ENCODE peak calls at places on chromosomes 13 and 19, in four cellular contexts. Q is GM13977, D is astrocyte of the spinal cord, O is GM10248. P is an unnamed sample.

GRCh38 chr13:26508885-26509284 is 48.6 kb upstream of the WASF3 start:
- DNase-seq in Q (no peak), D (peak), O (no peak), P (no peak)

GRCh38 chr13:27375686-27376326 is 48.6 kb upstream of the GTF3A start:
- DNase-seq in Q (peak), D (peak), O (peak), P (no peak)

GRCh38 chr19:35439921-35440320 is 8.1 kb upstream of the FFAR2 start:
- DNase-seq in Q (no peak), D (no peak), O (no peak), P (no peak)

GRCh38 chr19:10043286-10043927 is 30.1 kb downstream of the RDH8 start:
- DNase-seq in Q (no peak), D (peak), O (no peak), P (no peak)

GRCh38 chr13:73092831-73093230 is 34.0 kb downstream of the KLF5 start:
- DNase-seq in Q (no peak), D (no peak), O (no peak), P (no peak)

GRCh38 chr13:112774448-112774792 is 84.6 kb downstream of the ATP11A start:
- DNase-seq in Q (no peak), D (no peak), O (no peak), P (no peak)

GRCh38 chr13:26943748-26944147 is 183.2 kb upstream of the GPR12 start:
- DNase-seq in Q (no peak), D (no peak), O (no peak), P (no peak)

GRCh38 chr13:113995051-113995601 is 21.2 kb upstream of the C13orf46 start:
- DNase-seq in Q (no peak), D (no peak), O (no peak), P (peak)

GRCh38 chr19:37966211-37967072 is 59.4 kb downstream of the SIPA1L3 start:
- DNase-seq in Q (no peak), D (peak), O (no peak), P (no peak)

GRCh38 chr13:36973009-36973408 is 26.1 kb downstream of the ALG5 start:
- DNase-seq in Q (no peak), D (no peak), O (no peak), P (no peak)

GRCh38 chr19:50434525-50434924 is 1.8 kb downstream of the MYBPC2 start:
- DNase-seq in Q (no peak), D (no peak), O (no peak), P (no peak)

GRCh38 chr13:98878421-98879126 is 99.3 kb downstream of the DOCK9 start:
- DNase-seq in Q (no peak), D (no peak), O (no peak), P (no peak)

GRCh38 chr19:17902701-17903100 is 30.1 kb upstream of the CCDC124 start:
- DNase-seq in Q (no peak), D (peak), O (no peak), P (no peak)

GRCh38 chr19:53182202-53182601 is 11.0 kb downstream of the ZNF665 start:
- DNase-seq in Q (no peak), D (peak), O (no peak), P (no peak)

GRCh38 chr19:16615788-16616187 is 12.2 kb downstream of the MED26 start:
- DNase-seq in Q (peak), D (no peak), O (no peak), P (no peak)

GRCh38 chr19:45767881-45768643 is 990 bp downstream of the SIX5 start:
- DNase-seq in Q (peak), D (peak), O (peak), P (no peak)

GRCh38 chr13:71218960-71219359 is 648.0 kb downstream of the DACH1 start:
- DNase-seq in Q (no peak), D (no peak), O (no peak), P (no peak)

GRCh38 chr19:2041436-2041685 is 9.7 kb downstream of the MKNK2 start:
- DNase-seq in Q (no peak), D (no peak), O (no peak), P (no peak)

GRCh38 chr19:18895038-18895827 is 725 bp downstream of the CERS1 start:
- DNase-seq in Q (peak), D (peak), O (no peak), P (no peak)

GRCh38 chr19:9735986-9736385 is 32.6 kb downstream of the ZNF846 start:
- DNase-seq in Q (no peak), D (no peak), O (no peak), P (no peak)

GRCh38 chr13:106467406-106468122 is 67.9 kb downstream of the EFNB2 start:
- DNase-seq in Q (no peak), D (no peak), O (no peak), P (no peak)

GRCh38 chr13:114101325-114101821 is 31.1 kb downstream of the RASA3 start:
- DNase-seq in Q (no peak), D (no peak), O (no peak), P (no peak)

GRCh38 chr19:24060687-24061356 is 26.2 kb upstream of the ZNF254 start:
- DNase-seq in Q (no peak), D (no peak), O (no peak), P (no peak)

GRCh38 chr19:2049741-2050348 is 1.2 kb downstream of the MKNK2 start:
- DNase-seq in Q (peak), D (peak), O (peak), P (no peak)

GRCh38 chr13:20924758-20925394 is 22.3 kb upstream of the XPO4 start:
- DNase-seq in Q (peak), D (peak), O (peak), P (peak)

GRCh38 chr19:45630463-45630862 is 8.7 kb downstream of the EML2 start:
- DNase-seq in Q (peak), D (peak), O (peak), P (no peak)

GRCh38 chr13:46146898-46147297 is 35.1 kb downstream of the LCP1 start:
- DNase-seq in Q (no peak), D (no peak), O (no peak), P (no peak)

GRCh38 chr13:93244141-93244917 is 17.7 kb downstream of the GPC6 start:
- DNase-seq in Q (no peak), D (peak), O (no peak), P (no peak)

GRCh38 chr13:93977986-93978385 is 501.5 kb downstream of the DCT start:
- DNase-seq in Q (no peak), D (no peak), O (no peak), P (no peak)

GRCh38 chr19:40231544-40232424 is 5.3 kb upstream of the CCNP start:
- DNase-seq in Q (no peak), D (no peak), O (no peak), P (no peak)

GRCh38 chr13:27252467-27252866 is 1.1 kb downstream of the RPL21 start:
- DNase-seq in Q (no peak), D (no peak), O (no peak), P (no peak)

GRCh38 chr13:92807343-92807742 is 419.3 kb upstream of the GPC6 start:
- DNase-seq in Q (no peak), D (peak), O (no peak), P (no peak)

GRCh38 chr19:3381701-3382372 is 15.5 kb downstream of the NFIC start:
- DNase-seq in Q (no peak), D (no peak), O (no peak), P (no peak)

GRCh38 chr19:58408152-58409009 is at the start of gene ZNF584:
- DNase-seq in Q (peak), D (peak), O (peak), P (peak)

GRCh38 chr13:35891973-35892441 is 239.2 kb downstream of the DCLK1 start:
- DNase-seq in Q (no peak), D (peak), O (no peak), P (no peak)

GRCh38 chr19:19591133-19591825 is 27.2 kb downstream of the PBX4 start:
- DNase-seq in Q (peak), D (peak), O (peak), P (no peak)

DNA sequence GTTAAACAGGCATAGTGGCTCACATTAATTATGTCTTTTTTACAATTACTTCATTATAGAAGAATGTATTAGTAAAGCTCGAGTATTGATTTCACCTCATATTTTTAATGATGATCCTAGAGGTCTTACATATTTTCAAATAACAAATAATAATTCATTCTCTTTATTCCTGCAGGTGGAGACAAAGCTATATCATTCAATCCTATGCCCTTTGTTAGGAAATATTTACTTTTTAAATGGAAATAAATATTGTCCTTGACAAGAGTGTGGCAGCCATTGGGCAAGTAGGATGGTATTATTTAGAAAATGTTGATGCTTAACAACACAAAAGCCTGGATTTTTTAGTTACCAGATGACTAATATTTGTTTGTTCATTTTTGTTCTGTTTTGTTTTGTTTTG is 127.6 kb downstream of the COG6 start:
- DNase-seq in Q (no peak), D (no peak), O (no peak), P (no peak)
- TF ChIP-seq CTCF in Q (no peak), D (no peak), O (no peak), P (peak)

GRCh38 chr13:111152836-111153235 is 37.7 kb downstream of the ARHGEF7 start:
- DNase-seq in Q (no peak), D (no peak), O (no peak), P (no peak)

GRCh38 chr13:111153977-111154332 is 38.8 kb downstream of the ARHGEF7 start:
- DNase-seq in Q (peak), D (no peak), O (peak), P (no peak)

GRCh38 chr13:111156421-111156820 is 41.3 kb downstream of the ARHGEF7 start:
- DNase-seq in Q (no peak), D (no peak), O (no peak), P (no peak)

GRCh38 chr13:111158136-111158805 is 43.2 kb downstream of the ARHGEF7 start:
- DNase-seq in Q (no peak), D (peak), O (no peak), P (no peak)

DNA sequence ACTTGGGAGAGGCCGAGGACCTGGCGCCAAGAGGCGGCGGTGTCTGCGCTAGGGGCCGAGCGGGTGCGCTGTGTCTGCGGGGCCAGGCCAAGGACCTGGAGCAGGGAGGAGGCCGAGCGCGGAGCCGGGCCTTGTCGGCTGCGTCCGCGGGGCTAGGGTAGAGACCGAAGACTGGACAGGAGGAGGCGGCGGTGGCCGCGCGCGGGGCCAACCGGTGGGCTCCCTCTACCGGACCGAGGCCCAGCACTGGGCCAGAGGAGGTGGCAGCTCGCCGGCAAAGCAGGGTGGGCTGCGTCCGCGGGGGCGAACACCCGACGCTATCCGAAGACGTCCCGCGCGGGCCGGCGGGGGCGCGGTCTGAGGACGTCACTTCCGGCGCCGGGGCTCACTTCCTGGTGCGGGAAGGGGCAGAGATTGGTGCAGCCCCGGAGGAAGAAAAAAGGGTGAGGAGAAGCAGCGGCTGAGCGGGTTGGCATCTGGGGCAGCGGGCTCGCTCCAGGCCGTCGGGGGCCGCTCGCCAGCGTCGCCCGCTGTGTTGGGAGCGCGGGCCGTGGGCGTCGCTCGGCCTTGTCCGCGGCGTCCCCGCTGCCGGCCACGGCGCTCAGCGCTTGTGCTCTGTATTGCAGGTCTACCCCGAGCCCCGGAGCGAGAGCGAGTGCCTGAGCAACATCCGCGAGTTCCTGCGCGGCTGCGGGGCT is 38.3 kb downstream of the ARHGEF7 start:
- DNase-seq in Q (peak), D (peak), O (peak), P (peak)
- TF ChIP-seq CTCF in Q (peak), D (peak), O (peak), P (no peak)

DNA sequence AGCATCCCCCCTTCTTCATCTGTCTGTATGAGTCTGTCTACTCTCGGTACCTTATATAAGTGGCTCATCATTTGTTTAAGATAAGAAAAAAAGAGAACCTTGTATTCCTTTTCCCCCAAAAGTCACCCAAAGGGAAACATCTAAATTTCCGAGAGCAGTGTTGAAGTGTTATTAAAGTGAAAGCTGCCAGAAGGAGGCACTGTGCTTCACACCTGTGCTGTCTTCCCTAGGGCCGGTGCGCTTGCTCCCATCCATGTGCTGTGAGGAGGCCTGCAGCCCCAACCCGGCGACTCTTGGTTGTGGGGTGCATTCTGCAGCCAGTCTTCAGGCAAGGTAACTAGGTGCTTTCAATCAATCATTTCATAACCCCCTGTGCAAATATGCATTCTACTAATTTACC is 97.5 kb downstream of the TNFRSF19 start:
- DNase-seq in Q (no peak), D (no peak), O (no peak), P (no peak)
- TF ChIP-seq CTCF in Q (peak), D (peak), O (peak), P (no peak)

GRCh38 chr13:47396915-47397314 is 500.1 kb upstream of the HTR2A start:
- DNase-seq in Q (no peak), D (no peak), O (no peak), P (no peak)

GRCh38 chr13:47397739-47398138 is 500.9 kb upstream of the HTR2A start:
- DNase-seq in Q (no peak), D (peak), O (no peak), P (no peak)

GRCh38 chr13:47399599-47399998 is 502.7 kb upstream of the HTR2A start:
- DNase-seq in Q (no peak), D (no peak), O (no peak), P (no peak)
- TF ChIP-seq CTCF in Q (no peak), D (no peak), O (no peak), P (no peak)

DNA sequence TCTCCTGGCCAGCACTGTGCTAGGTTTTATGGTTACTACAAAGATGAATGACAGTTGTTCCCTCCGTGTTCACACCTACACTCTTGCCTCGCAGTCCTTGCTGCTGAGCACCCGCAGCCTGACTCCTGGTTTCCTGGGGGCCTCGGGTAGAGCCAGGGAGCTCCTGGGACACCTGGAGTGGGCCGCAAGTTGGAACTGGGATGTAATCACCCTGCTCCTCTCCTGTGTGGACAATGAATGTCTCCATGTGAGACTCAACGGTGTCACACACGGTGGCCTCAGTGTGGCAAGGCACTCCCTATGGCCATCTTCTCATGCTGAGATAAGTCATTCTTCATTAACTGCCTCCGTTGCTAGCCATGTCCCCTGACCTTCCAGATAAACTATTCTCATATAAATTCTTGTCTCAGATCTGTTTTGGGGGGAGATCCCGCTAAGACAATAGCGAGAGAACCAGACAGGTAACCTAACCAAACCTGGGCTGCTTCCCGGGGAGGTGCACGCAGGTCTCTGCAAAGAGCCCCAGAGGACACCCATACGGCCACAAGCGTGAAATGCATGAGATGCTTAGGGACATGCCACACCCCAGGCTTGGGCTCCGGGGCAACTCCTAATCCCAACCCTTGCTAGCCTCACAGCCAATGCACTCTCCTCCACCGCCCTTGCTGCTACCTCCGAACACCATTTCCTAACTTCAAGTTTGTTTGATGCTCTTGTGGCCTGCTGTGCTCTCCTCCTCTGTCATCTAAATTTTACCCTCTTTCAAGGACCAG is 87.2 kb upstream of the IRS2 start:
- DNase-seq in Q (no peak), D (no peak), O (no peak), P (no peak)
- TF ChIP-seq CTCF in Q (no peak), D (no peak), O (no peak), P (no peak)

GRCh38 chr19:8695911-8696310 is 2.7 kb downstream of the ACTL9 start:
- DNase-seq in Q (no peak), D (no peak), O (no peak), P (no peak)

GRCh38 chr19:8698433-8699063 is at the start of gene ACTL9:
- DNase-seq in Q (no peak), D (no peak), O (no peak), P (no peak)

GRCh38 chr19:8696993-8697392 is 1.6 kb downstream of the ACTL9 start:
- DNase-seq in Q (no peak), D (no peak), O (no peak), P (no peak)

GRCh38 chr19:8699908-8700307 is 1.3 kb upstream of the ACTL9 start:
- DNase-seq in Q (no peak), D (no peak), O (no peak), P (no peak)

GRCh38 chr19:8697671-8698432 is 743 bp downstream of the ACTL9 start:
- DNase-seq in Q (no peak), D (no peak), O (no peak), P (no peak)
- TF ChIP-seq CTCF in Q (peak), D (peak), O (no peak), P (no peak)

GRCh38 chr19:44585371-44586141 is 27.8 kb upstream of the IGSF23 start:
- DNase-seq in Q (no peak), D (peak), O (no peak), P (no peak)

GRCh38 chr19:44579663-44580365 is 33.5 kb upstream of the IGSF23 start:
- DNase-seq in Q (no peak), D (no peak), O (no peak), P (no peak)

GRCh38 chr19:44580366-44580895 is 32.9 kb upstream of the IGSF23 start:
- DNase-seq in Q (no peak), D (no peak), O (no peak), P (no peak)

GRCh38 chr19:44581288-44581687 is 32.1 kb upstream of the IGSF23 start:
- DNase-seq in Q (no peak), D (no peak), O (no peak), P (no peak)

DNA sequence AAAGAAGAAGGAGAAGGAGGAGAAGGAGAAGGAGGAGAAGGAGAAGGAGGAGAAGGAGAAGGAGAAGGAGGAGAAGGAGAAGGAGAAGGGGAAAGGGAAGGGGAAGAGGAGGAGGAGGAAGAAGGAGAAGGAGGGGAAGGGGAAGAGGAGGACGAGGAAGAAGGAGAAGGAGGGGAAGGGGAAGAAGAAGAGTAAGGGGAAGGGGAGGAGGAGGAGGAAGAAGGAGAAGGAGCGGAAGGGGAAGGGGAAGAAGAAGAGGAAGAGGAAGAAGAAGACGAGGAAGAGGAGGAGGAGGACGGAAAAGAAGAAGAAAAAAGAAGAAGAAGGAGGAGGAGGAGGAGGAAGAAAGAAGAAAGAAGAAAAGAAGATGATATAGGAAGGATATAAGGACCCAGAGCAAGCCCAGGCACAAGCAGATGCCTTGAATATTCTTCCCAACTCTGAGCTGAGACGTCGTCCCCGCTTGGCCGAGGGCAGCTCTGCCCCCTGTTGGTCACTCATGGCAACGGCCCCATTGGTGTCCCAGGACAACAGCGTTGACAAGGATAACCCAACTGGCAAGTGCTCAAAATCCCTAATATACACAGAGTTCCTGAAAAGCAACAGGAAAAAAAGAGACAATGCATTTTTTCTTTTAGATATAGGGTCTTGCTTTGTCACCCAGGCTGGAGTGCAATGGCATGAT is 30.6 kb upstream of the IGSF23 start:
- DNase-seq in Q (peak), D (no peak), O (no peak), P (no peak)
- TF ChIP-seq CTCF in Q (peak), D (peak), O (no peak), P (peak)

P was measured in mesothelial cell of epicardium.